ENCODE peak calls at places on chromosomes 3 and 15, in five cellular contexts. One of them, this sample, is unnamed.

GRCh38 chr3:7487763-7488162 is 626.8 kb downstream of the GRM7 start:
- DNase-seq in K562: no peak
- DNase-seq in A549: no peak
- DNase-seq in GM12878: no peak
- DNase-seq in HepG2: no peak
- DNase-seq in this sample: no peak

GRCh38 chr3:122760457-122761271 is 33.0 kb downstream of the HSPBAP1 start:
- DNase-seq in A549: no peak
- DNase-seq in HepG2: no peak
- DNase-seq in GM12878: no peak
- DNase-seq in K562: no peak
- DNase-seq in this sample: no peak

GRCh38 chr15:78109156-78109555 is 16.8 kb downstream of the SH2D7 start:
- DNase-seq in GM12878: no peak
- DNase-seq in K562: no peak
- DNase-seq in HepG2: no peak
- DNase-seq in A549: no peak
- DNase-seq in this sample: no peak

GRCh38 chr3:52021869-52022268 is 26.2 kb upstream of the RPL29 start:
- DNase-seq in K562: no peak
- DNase-seq in A549: no peak
- DNase-seq in HepG2: no peak
- DNase-seq in GM12878: no peak
- DNase-seq in this sample: peak

GRCh38 chr3:127672429-127673190 is at the start of gene ABTB1:
- DNase-seq in K562: peak
- DNase-seq in GM12878: no peak
- DNase-seq in HepG2: peak
- DNase-seq in A549: peak
- DNase-seq in this sample: peak

GRCh38 chr3:98188553-98188952 is 22.1 kb downstream of the OR5H15 start:
- DNase-seq in K562: peak
- DNase-seq in GM12878: peak
- DNase-seq in HepG2: peak
- DNase-seq in A549: no peak
- DNase-seq in this sample: peak

GRCh38 chr15:87144775-87145174 is 1065.1 kb downstream of the AGBL1 start:
- DNase-seq in HepG2: no peak
- DNase-seq in K562: no peak
- DNase-seq in A549: no peak
- DNase-seq in GM12878: no peak
- DNase-seq in this sample: peak

GRCh38 chr15:44910981-44911625 is 45.4 kb upstream of the TERB2 start:
- DNase-seq in K562: no peak
- DNase-seq in A549: no peak
- DNase-seq in HepG2: no peak
- DNase-seq in GM12878: no peak
- DNase-seq in this sample: no peak

GRCh38 chr15:25668236-25668635 is 194.9 kb downstream of the ATP10A start:
- DNase-seq in GM12878: no peak
- DNase-seq in HepG2: no peak
- DNase-seq in A549: no peak
- DNase-seq in K562: no peak
- DNase-seq in this sample: no peak

GRCh38 chr3:69770976-69771634 is 31.8 kb downstream of the MITF start:
- DNase-seq in HepG2: no peak
- DNase-seq in GM12878: no peak
- DNase-seq in A549: no peak
- DNase-seq in K562: no peak
- DNase-seq in this sample: no peak

GRCh38 chr3:132326251-132326650 is 9.0 kb downstream of the ACP3 start:
- DNase-seq in GM12878: no peak
- DNase-seq in A549: no peak
- DNase-seq in HepG2: no peak
- DNase-seq in K562: no peak
- DNase-seq in this sample: no peak

GRCh38 chr15:66682246-66682645 is 19.8 kb upstream of the SMAD6 start:
- DNase-seq in HepG2: no peak
- DNase-seq in A549: no peak
- DNase-seq in GM12878: no peak
- DNase-seq in K562: no peak
- DNase-seq in this sample: no peak

GRCh38 chr15:60021589-60022378 is 17.7 kb downstream of the FOXB1 start:
- DNase-seq in HepG2: no peak
- DNase-seq in K562: no peak
- DNase-seq in A549: no peak
- DNase-seq in GM12878: no peak
- DNase-seq in this sample: no peak

GRCh38 chr15:60022379-60022741 is 18.2 kb downstream of the FOXB1 start:
- DNase-seq in GM12878: no peak
- DNase-seq in HepG2: no peak
- DNase-seq in K562: no peak
- DNase-seq in A549: no peak
- DNase-seq in this sample: no peak

GRCh38 chr15:60020736-60021135 is 16.6 kb downstream of the FOXB1 start:
- DNase-seq in GM12878: no peak
- DNase-seq in K562: no peak
- DNase-seq in HepG2: no peak
- DNase-seq in A549: no peak
- DNase-seq in this sample: no peak

DNA sequence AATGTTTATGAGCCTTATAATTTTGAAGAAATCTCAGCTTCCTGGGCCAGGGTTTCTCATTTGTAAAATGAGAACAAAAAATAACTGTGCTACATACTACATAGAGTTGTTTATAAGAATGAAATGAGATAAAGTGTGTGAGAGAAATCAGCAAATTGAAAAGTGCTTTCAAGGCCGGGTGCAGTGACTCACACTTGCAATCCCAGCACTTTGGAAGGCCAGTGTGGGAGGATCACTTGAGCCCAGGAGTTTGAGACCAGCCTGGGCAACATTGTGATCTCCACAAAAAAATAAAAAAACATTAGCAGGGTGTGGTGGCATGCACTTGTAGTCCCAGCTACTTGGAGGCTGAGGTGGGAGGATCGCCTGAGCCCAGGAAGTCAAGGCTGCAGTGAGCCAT is 22.4 kb downstream of the FOXB1 start:
- DNase-seq in K562: no peak
- DNase-seq in A549: no peak
- DNase-seq in GM12878: no peak
- DNase-seq in HepG2: no peak
- DNase-seq in this sample: no peak
- TF ChIP-seq SMC3 in K562: no peak
- TF ChIP-seq SMC3 in A549: no peak
- TF ChIP-seq SMC3 in GM12878: no peak
- TF ChIP-seq SMC3 in HepG2: no peak
- TF ChIP-seq SMC3 in this sample: no peak

GRCh38 chr15:29613951-29614382 is 208.3 kb downstream of the TJP1 start:
- DNase-seq in K562: peak
- DNase-seq in HepG2: peak
- DNase-seq in A549: peak
- DNase-seq in GM12878: no peak
- DNase-seq in this sample: peak

GRCh38 chr15:29615791-29616190 is 206.5 kb downstream of the TJP1 start:
- DNase-seq in A549: no peak
- DNase-seq in GM12878: no peak
- DNase-seq in HepG2: no peak
- DNase-seq in K562: no peak
- DNase-seq in this sample: no peak

GRCh38 chr15:29612701-29613100 is 209.6 kb downstream of the TJP1 start:
- DNase-seq in A549: no peak
- DNase-seq in K562: no peak
- DNase-seq in GM12878: no peak
- DNase-seq in HepG2: no peak
- DNase-seq in this sample: no peak

GRCh38 chr15:29611057-29611456 is 211.2 kb downstream of the TJP1 start:
- DNase-seq in A549: no peak
- DNase-seq in HepG2: no peak
- DNase-seq in K562: no peak
- DNase-seq in GM12878: no peak
- DNase-seq in this sample: no peak

DNA sequence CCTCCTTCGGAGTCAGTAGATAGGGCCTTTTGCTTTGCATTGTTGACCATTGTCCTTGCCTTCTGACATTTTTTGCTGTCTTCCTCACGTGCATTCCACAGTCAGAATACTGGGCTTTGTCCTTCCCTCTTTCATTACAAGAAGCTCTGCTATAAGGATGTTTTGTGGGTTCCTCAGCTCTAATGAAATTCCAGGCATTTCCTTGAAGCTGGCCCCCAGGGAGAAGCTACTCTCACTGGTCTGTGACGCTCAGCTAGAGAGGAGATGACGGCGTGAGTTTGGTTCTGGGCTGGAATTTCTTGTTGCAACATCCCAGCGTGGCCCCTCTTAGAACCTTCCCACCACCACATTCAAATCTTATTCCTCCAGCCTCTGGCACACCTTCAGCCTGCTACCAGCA is 210.2 kb downstream of the TJP1 start:
- DNase-seq in HepG2: no peak
- DNase-seq in GM12878: no peak
- DNase-seq in K562: no peak
- DNase-seq in A549: no peak
- DNase-seq in this sample: no peak
- TF ChIP-seq MAX in HepG2: no peak
- TF ChIP-seq MAX in GM12878: no peak
- TF ChIP-seq MAX in K562: no peak
- TF ChIP-seq MAX in A549: no peak
- TF ChIP-seq MAX in this sample: no peak

GRCh38 chr3:195175476-195176337 is 95.3 kb downstream of the XXYLT1 start:
- DNase-seq in HepG2: no peak
- DNase-seq in GM12878: no peak
- DNase-seq in A549: no peak
- DNase-seq in K562: no peak
- DNase-seq in this sample: no peak
- TF ChIP-seq SMC3 in HepG2: no peak
- TF ChIP-seq SMC3 in GM12878: no peak
- TF ChIP-seq SMC3 in A549: no peak
- TF ChIP-seq SMC3 in K562: no peak
- TF ChIP-seq SMC3 in this sample: no peak

DNA sequence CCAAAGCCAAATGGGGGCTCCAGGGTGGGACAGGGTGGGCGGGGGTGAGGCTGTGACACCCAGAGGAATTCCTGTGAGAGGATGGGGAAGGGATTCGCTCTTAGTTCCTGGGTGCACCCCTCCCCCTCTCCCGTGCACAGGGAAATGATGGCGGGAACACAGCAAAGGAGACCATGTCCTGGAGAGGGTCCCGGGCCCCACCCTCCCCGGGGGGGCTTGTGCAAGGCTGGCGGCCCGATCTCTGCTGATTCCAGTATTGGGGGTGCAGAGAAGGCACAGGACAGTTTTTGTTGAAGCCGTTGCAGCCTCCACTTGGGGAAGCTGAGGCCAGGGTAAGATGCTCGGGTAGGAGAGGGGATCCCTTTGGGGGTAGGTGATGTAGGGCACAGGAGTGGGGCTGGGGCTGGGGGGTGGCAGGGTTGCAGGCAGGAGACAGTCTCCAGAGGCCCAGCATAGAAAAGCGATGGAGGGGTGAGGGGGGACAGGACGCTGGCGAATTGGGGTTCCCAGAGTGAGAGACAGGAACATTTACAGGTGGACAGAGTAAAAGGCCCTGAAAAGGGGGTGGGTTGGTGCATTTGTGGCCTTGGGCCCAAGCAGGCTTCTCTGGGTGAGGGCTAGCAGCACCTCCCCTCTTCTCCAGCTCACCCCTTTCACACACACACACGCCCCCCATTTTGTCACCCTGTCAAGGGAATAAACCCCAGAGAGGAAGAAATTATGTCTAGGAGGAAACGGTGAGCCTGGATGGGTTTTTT is 38.5 kb downstream of the HMCES start:
- DNase-seq in K562: no peak
- DNase-seq in HepG2: no peak
- DNase-seq in A549: no peak
- DNase-seq in GM12878: no peak
- DNase-seq in this sample: peak
- TF ChIP-seq MAX in K562: no peak
- TF ChIP-seq MAX in HepG2: no peak
- TF ChIP-seq MAX in A549: no peak
- TF ChIP-seq MAX in GM12878: no peak
- TF ChIP-seq MAX in this sample: no peak

DNA sequence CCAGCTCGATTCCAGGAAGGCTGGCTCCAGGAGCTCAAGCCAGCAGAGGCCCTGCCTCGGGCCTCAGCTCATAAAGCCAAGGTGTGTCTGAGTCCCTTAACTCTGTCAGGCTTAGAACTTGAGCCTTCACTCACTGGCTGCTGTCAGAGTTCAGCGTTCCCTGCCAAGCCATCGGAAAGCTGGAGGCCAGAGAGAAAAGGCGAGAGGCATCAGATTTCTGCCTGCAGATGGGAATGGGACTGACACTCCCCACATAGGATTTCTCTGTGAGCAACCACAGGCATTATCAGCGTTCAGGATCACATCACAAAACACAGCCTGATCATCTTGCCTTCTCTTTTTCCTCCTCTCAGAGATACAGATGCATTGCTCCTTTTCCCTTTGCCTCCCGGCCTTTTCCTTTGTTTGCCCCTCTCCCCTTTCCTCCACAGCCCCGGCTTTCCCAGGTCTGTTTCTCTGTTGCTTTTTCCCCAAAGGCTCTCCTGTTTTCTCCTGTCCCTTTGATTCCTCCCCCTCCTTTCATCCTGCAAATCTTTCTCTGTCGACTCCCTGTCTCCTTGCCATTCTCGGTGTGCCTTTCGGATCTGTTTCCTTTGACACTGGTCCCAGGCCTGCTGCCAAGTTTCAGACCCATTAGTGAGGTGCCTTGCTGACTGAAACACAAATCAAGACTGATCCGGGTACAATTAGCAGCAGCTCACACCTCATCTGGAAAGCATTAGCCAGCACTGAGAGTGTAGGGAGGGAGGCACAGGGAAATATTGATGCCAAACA is 44.5 kb upstream of the BOC start:
- DNase-seq in HepG2: no peak
- DNase-seq in K562: no peak
- DNase-seq in GM12878: no peak
- DNase-seq in A549: no peak
- DNase-seq in this sample: peak
- TF ChIP-seq SMC3 in HepG2: no peak
- TF ChIP-seq SMC3 in K562: no peak
- TF ChIP-seq SMC3 in GM12878: no peak
- TF ChIP-seq SMC3 in A549: no peak
- TF ChIP-seq SMC3 in this sample: peak

This sample was measured in SK-N-SH.